ENCODE peak calls at places on chromosomes 4 and X, in six cellular contexts. One of them, this sample, is unnamed.

GRCh38 chr4:22780797-22781196 is 88.1 kb downstream of the GBA3 start:
- DNase-seq in pancreas: no peak
- DNase-seq in astrocyte of the spinal cord: no peak
- DNase-seq in endothelial cell: no peak
- DNase-seq in tibial nerve: no peak
- DNase-seq in uterus: no peak
- DNase-seq in this sample: no peak

GRCh38 chr4:124636793-124637192 is 75.7 kb downstream of the ANKRD50 start:
- DNase-seq in pancreas: no peak
- DNase-seq in astrocyte of the spinal cord: peak
- DNase-seq in endothelial cell: no peak
- DNase-seq in tibial nerve: no peak
- DNase-seq in uterus: no peak
- DNase-seq in this sample: no peak

GRCh38 chr4:92231511-92231910 is 72.3 kb upstream of the GRID2 start:
- DNase-seq in pancreas: no peak
- DNase-seq in astrocyte of the spinal cord: peak
- DNase-seq in endothelial cell: no peak
- DNase-seq in tibial nerve: no peak
- DNase-seq in uterus: no peak
- DNase-seq in this sample: no peak

GRCh38 chr4:84965558-84966381 is 720 bp downstream of the WDFY3 start:
- DNase-seq in pancreas: peak
- DNase-seq in astrocyte of the spinal cord: peak
- DNase-seq in endothelial cell: peak
- DNase-seq in tibial nerve: no peak
- DNase-seq in uterus: peak
- DNase-seq in this sample: peak

GRCh38 chr4:137664055-137664405 is 131.7 kb upstream of the PCDH18 start:
- DNase-seq in pancreas: no peak
- DNase-seq in astrocyte of the spinal cord: peak
- DNase-seq in endothelial cell: no peak
- DNase-seq in tibial nerve: no peak
- DNase-seq in uterus: no peak
- DNase-seq in this sample: no peak

GRCh38 chr4:5592272-5592671 is 116.1 kb downstream of the EVC2 start:
- DNase-seq in pancreas: no peak
- DNase-seq in astrocyte of the spinal cord: no peak
- DNase-seq in endothelial cell: no peak
- DNase-seq in tibial nerve: no peak
- DNase-seq in uterus: no peak
- DNase-seq in this sample: no peak

GRCh38 chrX:39427492-39428289 is 626.4 kb downstream of the MID1IP1 start:
- DNase-seq in pancreas: no peak
- DNase-seq in astrocyte of the spinal cord: peak
- DNase-seq in endothelial cell: no peak
- DNase-seq in tibial nerve: no peak
- DNase-seq in uterus: peak
- DNase-seq in this sample: peak

GRCh38 chr4:29756966-29757365 is 963.2 kb upstream of the PCDH7 start:
- DNase-seq in pancreas: no peak
- DNase-seq in astrocyte of the spinal cord: no peak
- DNase-seq in endothelial cell: no peak
- DNase-seq in tibial nerve: no peak
- DNase-seq in uterus: no peak
- DNase-seq in this sample: no peak

GRCh38 chr4:41505161-41505653 is 32.8 kb upstream of the LIMCH1 start:
- DNase-seq in pancreas: no peak
- DNase-seq in astrocyte of the spinal cord: peak
- DNase-seq in endothelial cell: no peak
- DNase-seq in tibial nerve: no peak
- DNase-seq in uterus: no peak
- DNase-seq in this sample: no peak

GRCh38 chr4:74527049-74527448 is 82.1 kb downstream of the AREG start:
- DNase-seq in pancreas: no peak
- DNase-seq in astrocyte of the spinal cord: no peak
- DNase-seq in endothelial cell: no peak
- DNase-seq in tibial nerve: no peak
- DNase-seq in uterus: no peak
- DNase-seq in this sample: no peak

GRCh38 chr4:19193274-19193962 is 1058.3 kb upstream of the SLIT2 start:
- DNase-seq in pancreas: no peak
- DNase-seq in astrocyte of the spinal cord: no peak
- DNase-seq in endothelial cell: no peak
- DNase-seq in tibial nerve: no peak
- DNase-seq in uterus: no peak
- DNase-seq in this sample: no peak

GRCh38 chr4:126405369-126405982 is 1090.7 kb downstream of the FAT4 start:
- DNase-seq in pancreas: no peak
- DNase-seq in astrocyte of the spinal cord: peak
- DNase-seq in endothelial cell: no peak
- DNase-seq in tibial nerve: no peak
- DNase-seq in uterus: no peak
- DNase-seq in this sample: no peak

GRCh38 chr4:118941149-118941548 is 52.5 kb downstream of the SYNPO2 start:
- DNase-seq in pancreas: no peak
- DNase-seq in astrocyte of the spinal cord: no peak
- DNase-seq in endothelial cell: no peak
- DNase-seq in tibial nerve: peak
- DNase-seq in uterus: peak
- DNase-seq in this sample: no peak

GRCh38 chr4:15921592-15921932 is 17.0 kb downstream of the FGFBP1 start:
- DNase-seq in pancreas: no peak
- DNase-seq in astrocyte of the spinal cord: no peak
- DNase-seq in endothelial cell: no peak
- DNase-seq in tibial nerve: no peak
- DNase-seq in uterus: no peak
- DNase-seq in this sample: no peak

GRCh38 chr4:26420903-26421302 is 69.4 kb downstream of the CCKAR start:
- DNase-seq in pancreas: no peak
- DNase-seq in astrocyte of the spinal cord: peak
- DNase-seq in endothelial cell: no peak
- DNase-seq in tibial nerve: no peak
- DNase-seq in uterus: no peak
- DNase-seq in this sample: no peak

GRCh38 chr4:30725562-30725961 is 5.4 kb downstream of the PCDH7 start:
- DNase-seq in pancreas: no peak
- DNase-seq in astrocyte of the spinal cord: no peak
- DNase-seq in endothelial cell: no peak
- DNase-seq in tibial nerve: no peak
- DNase-seq in uterus: no peak
- DNase-seq in this sample: no peak

GRCh38 chr4:55253911-55254593 is 92.0 kb upstream of the SRD5A3 start:
- DNase-seq in pancreas: no peak
- DNase-seq in astrocyte of the spinal cord: no peak
- DNase-seq in endothelial cell: peak
- DNase-seq in tibial nerve: no peak
- DNase-seq in uterus: no peak
- DNase-seq in this sample: no peak

GRCh38 chr4:2462992-2463762 is 5.7 kb upstream of the RNF4 start:
- DNase-seq in pancreas: no peak
- DNase-seq in astrocyte of the spinal cord: no peak
- DNase-seq in endothelial cell: no peak
- DNase-seq in tibial nerve: no peak
- DNase-seq in uterus: no peak
- DNase-seq in this sample: no peak

GRCh38 chrX:131792356-131792749 is 230.7 kb upstream of the STK26 start:
- DNase-seq in pancreas: peak
- DNase-seq in astrocyte of the spinal cord: peak
- DNase-seq in endothelial cell: no peak
- DNase-seq in tibial nerve: no peak
- DNase-seq in uterus: peak
- DNase-seq in this sample: no peak

GRCh38 chr4:48462363-48462762 is 20.8 kb upstream of the SLC10A4 start:
- DNase-seq in pancreas: no peak
- DNase-seq in astrocyte of the spinal cord: no peak
- DNase-seq in endothelial cell: no peak
- DNase-seq in tibial nerve: no peak
- DNase-seq in uterus: no peak
- DNase-seq in this sample: no peak

DNA sequence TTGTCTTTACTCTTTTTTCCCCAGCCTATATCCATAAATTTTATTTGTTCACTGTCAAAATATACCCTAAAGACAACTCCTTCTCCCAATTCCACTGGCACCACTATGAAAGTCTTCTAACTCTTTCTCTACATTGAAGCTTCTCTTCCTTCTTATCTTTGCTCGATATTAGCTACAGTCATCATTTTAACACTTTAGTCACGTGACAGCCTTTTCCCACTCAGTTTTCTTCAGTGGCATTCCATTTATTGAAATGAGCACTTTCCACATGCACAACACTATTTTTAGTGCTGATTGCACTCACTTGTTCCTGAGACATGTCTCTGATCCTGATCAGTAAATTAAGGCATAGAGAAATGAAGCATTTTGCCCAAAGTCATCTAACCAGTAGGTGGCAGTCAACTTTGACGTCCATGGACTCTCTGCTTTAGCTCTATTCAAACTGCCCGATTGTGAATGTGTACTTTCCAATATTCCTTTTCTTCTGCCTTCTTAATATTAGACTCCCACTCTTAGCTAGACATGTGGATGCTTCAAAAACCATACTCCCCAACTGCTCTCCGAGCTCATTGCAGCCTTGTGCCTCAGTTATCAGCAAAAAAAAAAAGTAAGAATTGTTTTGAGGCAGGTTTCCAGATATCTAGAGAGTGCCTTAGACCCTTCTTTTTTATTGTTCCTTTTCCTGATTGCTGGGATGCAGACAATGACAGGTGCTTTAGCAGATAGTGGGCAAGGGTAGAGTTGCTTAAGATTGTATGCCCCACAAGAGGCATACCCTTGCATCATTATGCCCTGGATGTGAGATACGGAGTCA is 394.4 kb upstream of the ADGRL3 start:
- DNase-seq in pancreas: no peak
- DNase-seq in astrocyte of the spinal cord: peak
- DNase-seq in endothelial cell: peak
- DNase-seq in tibial nerve: no peak
- DNase-seq in uterus: no peak
- DNase-seq in this sample: no peak
- TF ChIP-seq CTCF in pancreas: peak
- TF ChIP-seq CTCF in astrocyte of the spinal cord: peak
- TF ChIP-seq CTCF in endothelial cell: peak
- TF ChIP-seq CTCF in tibial nerve: peak
- TF ChIP-seq CTCF in uterus: no peak
- TF ChIP-seq CTCF in this sample: no peak

GRCh38 chrX:149487292-149487691 is 17.8 kb downstream of the IDS start:
- DNase-seq in pancreas: no peak
- DNase-seq in astrocyte of the spinal cord: no peak
- DNase-seq in endothelial cell: no peak
- DNase-seq in tibial nerve: no peak
- DNase-seq in uterus: no peak
- DNase-seq in this sample: peak
- TF ChIP-seq CTCF in pancreas: no peak
- TF ChIP-seq CTCF in astrocyte of the spinal cord: peak
- TF ChIP-seq CTCF in endothelial cell: no peak
- TF ChIP-seq CTCF in tibial nerve: no peak
- TF ChIP-seq CTCF in uterus: no peak
- TF ChIP-seq CTCF in this sample: no peak

GRCh38 chr4:73257995-73258667 is 467 bp downstream of the ANKRD17 start:
- DNase-seq in pancreas: no peak
- DNase-seq in astrocyte of the spinal cord: peak
- DNase-seq in endothelial cell: no peak
- DNase-seq in tibial nerve: peak
- DNase-seq in uterus: peak
- DNase-seq in this sample: no peak
- TF ChIP-seq CTCF in pancreas: no peak
- TF ChIP-seq CTCF in astrocyte of the spinal cord: peak
- TF ChIP-seq CTCF in endothelial cell: no peak
- TF ChIP-seq CTCF in tibial nerve: peak
- TF ChIP-seq CTCF in uterus: peak
- TF ChIP-seq CTCF in this sample: no peak

GRCh38 chr4:155170569-155170968 is 37.9 kb upstream of the NPY2R start:
- DNase-seq in pancreas: no peak
- DNase-seq in astrocyte of the spinal cord: no peak
- DNase-seq in endothelial cell: no peak
- DNase-seq in tibial nerve: no peak
- DNase-seq in uterus: no peak
- DNase-seq in this sample: no peak
- TF ChIP-seq CTCF in pancreas: no peak
- TF ChIP-seq CTCF in astrocyte of the spinal cord: no peak
- TF ChIP-seq CTCF in endothelial cell: no peak
- TF ChIP-seq CTCF in tibial nerve: no peak
- TF ChIP-seq CTCF in uterus: no peak
- TF ChIP-seq CTCF in this sample: no peak

GRCh38 chr4:177032341-177032740 is 239.6 kb upstream of the VEGFC start:
- DNase-seq in pancreas: no peak
- DNase-seq in astrocyte of the spinal cord: no peak
- DNase-seq in endothelial cell: no peak
- DNase-seq in tibial nerve: no peak
- DNase-seq in uterus: no peak
- DNase-seq in this sample: no peak
- TF ChIP-seq CTCF in pancreas: no peak
- TF ChIP-seq CTCF in astrocyte of the spinal cord: no peak
- TF ChIP-seq CTCF in endothelial cell: no peak
- TF ChIP-seq CTCF in tibial nerve: no peak
- TF ChIP-seq CTCF in uterus: no peak
- TF ChIP-seq CTCF in this sample: no peak

DNA sequence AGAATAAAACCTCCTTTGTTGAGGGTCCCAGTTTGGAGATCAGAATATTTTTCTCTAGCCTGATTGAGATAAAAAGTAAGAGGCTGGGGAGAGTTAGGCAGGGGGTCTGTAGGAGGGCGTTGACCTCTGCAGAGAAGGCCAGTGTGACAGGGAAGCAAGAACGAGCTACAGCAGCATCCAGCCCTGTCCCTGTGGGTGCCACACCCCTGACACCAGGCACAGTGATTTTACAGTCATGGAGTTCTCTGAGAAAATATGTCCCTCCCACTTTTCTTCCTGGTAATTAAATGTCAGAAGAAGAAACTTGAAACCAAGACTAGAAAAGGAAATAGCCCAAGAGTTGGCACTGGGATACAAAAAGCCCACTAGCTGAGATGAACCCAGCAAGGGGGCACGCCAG is 25.0 kb upstream of the HELT start:
- DNase-seq in pancreas: no peak
- DNase-seq in astrocyte of the spinal cord: no peak
- DNase-seq in endothelial cell: no peak
- DNase-seq in tibial nerve: no peak
- DNase-seq in uterus: no peak
- DNase-seq in this sample: no peak
- TF ChIP-seq CTCF in pancreas: no peak
- TF ChIP-seq CTCF in astrocyte of the spinal cord: no peak
- TF ChIP-seq CTCF in endothelial cell: no peak
- TF ChIP-seq CTCF in tibial nerve: no peak
- TF ChIP-seq CTCF in uterus: no peak
- TF ChIP-seq CTCF in this sample: no peak

GRCh38 chr4:69831646-69832325 is 28.2 kb downstream of the SULT1E1 start:
- DNase-seq in pancreas: no peak
- DNase-seq in astrocyte of the spinal cord: no peak
- DNase-seq in endothelial cell: no peak
- DNase-seq in tibial nerve: no peak
- DNase-seq in uterus: no peak
- DNase-seq in this sample: peak
- TF ChIP-seq CTCF in pancreas: no peak
- TF ChIP-seq CTCF in astrocyte of the spinal cord: no peak
- TF ChIP-seq CTCF in endothelial cell: no peak
- TF ChIP-seq CTCF in tibial nerve: no peak
- TF ChIP-seq CTCF in uterus: no peak
- TF ChIP-seq CTCF in this sample: no peak

This sample was measured in activated CD8-positive, alpha-beta T cell treated with anti-CD3 and anti-CD28 coated beads for 36 hours.